ENCODE peak calls at places on chromosomes 2 and 18, in eight cellular contexts. L is posterior vena cava; B is stimulated activated naive CD8-positive, alpha-beta T cell treated with anti-CD3 and anti-CD28 coated beads, Interleukin-15, amount 100 ng/mL, for 72 hours; S is H54; G is kidney glomerular epithelial cell; A is WTC11; M is stimulated activated CD4-positive, alpha-beta T cell treated with anti-CD3 and anti-CD28 coated beads, Interleukin-4, amount 100 ng/mL, for 4 hours; X is smooth muscle cell of the brain vasculature. E is an unnamed sample.

GRCh38 chr2:26255735-26256384 is 11.1 kb downstream of the HADHB start:
- DNase-seq in S (no peak), G (no peak), M (no peak), X (no peak), B (no peak), L (no peak), A (no peak), E (no peak)

GRCh38 chr18:60147326-60147725 is 225.2 kb downstream of the MC4R start:
- DNase-seq in X (no peak), M (no peak), G (no peak), L (no peak), S (no peak), A (no peak), B (no peak), E (no peak)

GRCh38 chr2:232999354-232999753 is 13.7 kb downstream of the NGEF start:
- DNase-seq in G (no peak), B (no peak), S (no peak), A (no peak), L (peak), M (no peak), X (no peak), E (no peak)

GRCh38 chr2:190987116-190987515 is 26.9 kb downstream of the STAT1 start:
- DNase-seq in L (no peak), A (no peak), G (no peak), S (no peak), X (no peak), B (no peak), M (no peak), E (no peak)

GRCh38 chr2:56474412-56475158 is 290.8 kb downstream of the CCDC85A start:
- DNase-seq in G (peak), A (no peak), M (no peak), L (no peak), B (no peak), S (no peak), X (no peak), E (no peak)

GRCh38 chr18:67864677-67865340 is 348.3 kb upstream of the DSEL start:
- DNase-seq in X (no peak), S (no peak), G (peak), A (no peak), M (no peak), B (no peak), L (no peak), E (no peak)

GRCh38 chr2:127100261-127101047 is 6.5 kb downstream of the BIN1 start:
- DNase-seq in A (no peak), B (no peak), L (no peak), G (peak), S (no peak), M (no peak), X (no peak), E (no peak)

GRCh38 chr2:51717318-51717717 is 685.4 kb upstream of the NRXN1 start:
- DNase-seq in G (peak), A (no peak), M (no peak), B (no peak), S (peak), L (no peak), X (peak), E (no peak)

GRCh38 chr2:163441603-163442002 is 294.2 kb downstream of the FIGN start:
- DNase-seq in B (no peak), M (no peak), X (no peak), A (no peak), G (peak), S (no peak), L (no peak), E (no peak)

GRCh38 chr2:166180951-166181812 is 53.4 kb upstream of the SCN1A start:
- DNase-seq in S (peak), B (peak), A (peak), X (peak), M (peak), G (peak), L (peak), E (no peak)

GRCh38 chr18:62332964-62333695 is 8.0 kb downstream of the TNFRSF11A start:
- DNase-seq in L (no peak), S (no peak), M (no peak), G (no peak), B (no peak), X (no peak), A (no peak), E (no peak)

E was measured in stimulated activated CD8-positive, alpha-beta memory T cell treated with anti-CD3 and anti-CD28 coated beads, Interleukin-4, amount 100 ng/mL, for 1 hour.